ENCODE peak calls at places on chromosomes 5 and 9, in four cellular contexts. One of them, this sample, is unnamed.

GRCh38 chr9:68704804-68705635 is at the start of gene PIP5K1B:
- DNase-seq in uterus: peak
- DNase-seq in transverse colon: peak
- DNase-seq in kidney: peak
- DNase-seq in this sample: peak

GRCh38 chr9:26800322-26800721 is 92.3 kb downstream of the CAAP1 start:
- DNase-seq in kidney: no peak
- DNase-seq in transverse colon: no peak
- DNase-seq in uterus: no peak
- DNase-seq in this sample: no peak

GRCh38 chr9:101047848-101048402 is 19.4 kb downstream of the PLPPR1 start:
- DNase-seq in transverse colon: no peak
- DNase-seq in kidney: no peak
- DNase-seq in uterus: no peak
- DNase-seq in this sample: no peak

GRCh38 chr9:75933982-75934381 is 43.5 kb downstream of the PCSK5 start:
- DNase-seq in uterus: no peak
- DNase-seq in transverse colon: no peak
- DNase-seq in kidney: no peak
- DNase-seq in this sample: no peak

GRCh38 chr9:89143266-89143665 is 35.4 kb downstream of the SHC3 start:
- DNase-seq in uterus: no peak
- DNase-seq in kidney: no peak
- DNase-seq in transverse colon: no peak
- DNase-seq in this sample: no peak

GRCh38 chr9:4774209-4774608 is 18.5 kb upstream of the RCL1 start:
- DNase-seq in kidney: no peak
- DNase-seq in uterus: no peak
- DNase-seq in transverse colon: no peak
- DNase-seq in this sample: peak

GRCh38 chr9:108569624-108570023 is 286.2 kb downstream of the ACTL7B start:
- DNase-seq in uterus: no peak
- DNase-seq in transverse colon: no peak
- DNase-seq in kidney: no peak
- DNase-seq in this sample: no peak

GRCh38 chr9:14271078-14271673 is 42.8 kb downstream of the NFIB start:
- DNase-seq in uterus: peak
- DNase-seq in transverse colon: peak
- DNase-seq in kidney: peak
- DNase-seq in this sample: no peak

GRCh38 chr5:44862808-44863207 is 54.1 kb downstream of the MRPS30 start:
- DNase-seq in uterus: no peak
- DNase-seq in kidney: no peak
- DNase-seq in transverse colon: no peak
- DNase-seq in this sample: no peak

GRCh38 chr5:65815156-65815555 is 93.2 kb downstream of the NLN start:
- DNase-seq in kidney: no peak
- DNase-seq in uterus: no peak
- DNase-seq in transverse colon: peak
- DNase-seq in this sample: no peak

GRCh38 chr5:3337812-3338541 is 257.7 kb upstream of the IRX1 start:
- DNase-seq in transverse colon: no peak
- DNase-seq in kidney: no peak
- DNase-seq in uterus: no peak
- DNase-seq in this sample: no peak

GRCh38 chr5:122297587-122298298 is 14.3 kb upstream of the SNCAIP start:
- DNase-seq in uterus: no peak
- DNase-seq in kidney: no peak
- DNase-seq in transverse colon: no peak
- DNase-seq in this sample: no peak

GRCh38 chr5:88555658-88556057 is 287.0 kb upstream of the TMEM161B start:
- DNase-seq in uterus: no peak
- DNase-seq in transverse colon: no peak
- DNase-seq in kidney: no peak
- DNase-seq in this sample: no peak

GRCh38 chr9:122051401-122052346 is 41.4 kb downstream of the TTLL11 start:
- DNase-seq in kidney: no peak
- DNase-seq in transverse colon: no peak
- DNase-seq in uterus: no peak
- DNase-seq in this sample: no peak

GRCh38 chr5:3191585-3191984 is 404.0 kb upstream of the IRX1 start:
- DNase-seq in transverse colon: no peak
- DNase-seq in kidney: no peak
- DNase-seq in uterus: no peak
- DNase-seq in this sample: no peak

GRCh38 chr9:86034863-86035734 is 64.3 kb downstream of the GOLM1 start:
- DNase-seq in uterus: peak
- DNase-seq in kidney: no peak
- DNase-seq in transverse colon: peak
- DNase-seq in this sample: no peak

GRCh38 chr5:132464155-132464939 is 26.2 kb downstream of the IRF1 start:
- DNase-seq in uterus: no peak
- DNase-seq in kidney: peak
- DNase-seq in transverse colon: peak
- DNase-seq in this sample: no peak

DNA sequence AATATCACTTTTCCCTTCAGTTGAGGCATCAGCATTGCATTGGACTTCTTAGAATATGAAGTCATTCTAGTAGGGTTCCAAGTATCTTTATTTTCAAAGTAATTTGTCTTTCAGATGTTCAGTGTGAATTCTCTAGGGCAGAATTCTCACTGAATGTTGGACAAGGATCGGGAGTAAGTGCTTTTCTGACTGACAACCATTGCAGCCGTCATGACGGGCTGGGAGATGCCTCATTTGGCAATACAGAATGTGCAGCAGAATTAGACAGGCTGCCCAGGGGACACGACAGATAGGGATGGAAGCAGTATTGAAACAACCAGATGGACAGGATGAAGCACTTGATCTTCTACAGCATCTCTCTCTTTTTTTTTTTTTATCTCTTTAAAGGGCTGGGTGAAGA is 129.0 kb downstream of the ICE1 start:
- DNase-seq in uterus: no peak
- DNase-seq in kidney: no peak
- DNase-seq in transverse colon: no peak
- DNase-seq in this sample: no peak
- H3K27ac ChIP-seq in uterus: no peak
- H3K27ac ChIP-seq in kidney: no peak
- H3K27ac ChIP-seq in transverse colon: no peak
- H3K27ac ChIP-seq in this sample: no peak

DNA sequence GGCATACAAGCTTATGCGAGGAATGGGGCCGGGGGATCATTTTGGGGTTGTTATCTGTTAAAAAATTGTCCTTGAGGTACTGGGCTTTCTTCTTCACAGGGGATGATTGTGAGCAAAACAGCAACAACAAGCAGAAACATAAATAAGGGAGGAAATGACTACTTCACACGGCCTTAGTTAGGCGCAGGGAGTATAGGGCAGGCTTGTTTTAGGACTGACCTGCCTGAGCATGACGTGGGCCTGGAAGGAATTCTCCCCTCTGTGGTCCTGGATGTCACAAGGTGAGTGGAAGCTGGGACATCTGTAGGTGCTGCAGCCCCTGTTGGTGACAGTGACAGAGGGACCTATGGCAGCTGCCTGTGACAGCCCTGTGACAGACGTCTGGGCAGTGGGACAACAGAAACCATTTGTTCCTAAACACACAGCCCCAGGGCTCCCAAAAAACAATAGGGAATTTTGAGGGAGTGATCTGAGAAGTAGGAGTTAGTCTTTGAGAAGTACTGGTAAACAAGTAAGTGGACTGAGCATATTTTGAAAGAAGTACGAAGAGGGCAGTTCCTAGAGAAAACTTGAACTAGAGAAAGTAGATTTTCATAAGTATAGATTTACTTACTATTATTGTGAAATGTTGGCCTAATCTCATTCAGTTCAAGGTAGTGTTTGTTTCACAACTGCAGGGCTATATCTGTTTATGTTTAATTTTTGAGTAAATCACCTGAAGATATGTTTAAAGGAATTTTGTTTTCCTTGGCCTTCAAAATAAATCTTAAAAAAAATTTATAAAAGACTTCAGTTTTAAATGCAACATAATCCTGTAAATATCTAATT is 113.1 kb downstream of the KDM4C start:
- DNase-seq in kidney: no peak
- DNase-seq in uterus: no peak
- DNase-seq in transverse colon: no peak
- DNase-seq in this sample: no peak
- H3K27ac ChIP-seq in kidney: no peak
- H3K27ac ChIP-seq in uterus: no peak
- H3K27ac ChIP-seq in transverse colon: no peak
- H3K27ac ChIP-seq in this sample: no peak

DNA sequence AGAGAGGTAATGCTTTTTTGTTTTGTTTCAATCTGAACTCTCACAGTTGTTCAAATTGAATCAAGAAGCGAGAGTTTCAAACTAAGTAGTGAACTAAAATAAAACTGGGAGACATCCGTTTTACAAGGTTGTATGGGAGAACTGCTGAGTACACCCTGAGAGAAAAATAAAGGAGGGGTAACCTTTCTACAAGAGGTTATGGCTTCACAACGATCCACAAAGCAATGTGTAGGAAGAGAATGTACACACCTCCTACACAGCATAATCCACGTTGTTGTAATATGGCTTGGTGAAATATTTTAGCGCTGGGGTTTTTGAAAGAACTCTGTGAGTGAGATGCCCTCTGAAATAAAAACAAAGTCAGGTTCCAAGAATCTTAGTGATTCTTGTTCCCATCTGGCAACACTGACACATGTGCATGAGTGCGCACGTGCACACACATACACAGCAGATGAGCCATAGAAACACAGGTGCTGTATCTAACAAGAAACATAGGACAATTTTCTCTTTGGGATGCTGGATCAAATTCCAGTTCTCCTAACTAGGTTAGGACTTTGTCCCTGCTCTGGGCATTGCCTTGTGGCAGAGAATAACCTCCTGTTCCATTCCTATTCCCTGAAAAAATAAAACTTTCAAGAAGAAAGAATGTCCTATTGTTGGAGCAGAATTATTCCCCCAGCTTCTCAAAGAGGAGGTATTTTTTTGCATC is 94.4 kb upstream of the EFNA5 start:
- DNase-seq in kidney: no peak
- DNase-seq in transverse colon: no peak
- DNase-seq in uterus: no peak
- DNase-seq in this sample: no peak
- H3K27ac ChIP-seq in kidney: no peak
- H3K27ac ChIP-seq in transverse colon: peak
- H3K27ac ChIP-seq in uterus: no peak
- H3K27ac ChIP-seq in this sample: no peak

DNA sequence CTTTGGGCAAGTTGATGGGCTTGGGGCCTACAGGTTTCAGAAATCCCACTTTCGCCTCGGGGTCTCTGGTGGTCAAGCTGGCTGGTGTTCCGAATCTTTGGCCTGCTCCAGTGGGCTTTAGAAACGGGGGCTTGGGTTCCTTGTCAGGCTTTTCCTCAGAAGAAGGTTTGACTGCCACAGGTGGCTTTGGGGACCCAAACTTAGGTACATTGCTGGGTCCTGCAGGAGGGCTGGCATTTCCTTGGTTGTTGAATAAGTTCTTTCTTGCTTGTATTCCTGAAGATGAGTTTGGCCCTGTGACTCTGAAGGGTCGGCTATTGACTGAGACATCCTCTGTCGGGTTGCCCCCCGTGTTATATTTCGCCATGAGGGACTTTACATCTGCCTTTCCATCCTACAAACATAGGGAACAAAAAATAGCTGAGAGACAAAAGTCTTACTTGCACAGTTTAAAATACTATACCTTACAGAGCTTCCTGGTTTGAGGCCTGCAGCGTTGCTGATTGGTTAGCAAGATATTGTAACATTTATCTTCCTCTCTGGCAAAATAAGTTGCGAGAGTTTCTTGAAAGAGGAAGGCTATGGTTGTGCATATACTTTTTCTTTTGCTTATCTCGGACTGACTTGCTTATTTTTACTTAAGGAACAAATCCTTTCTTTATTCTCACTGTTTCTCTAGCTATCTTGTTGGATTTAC is 16.6 kb downstream of the FYB1 start:
- DNase-seq in uterus: no peak
- DNase-seq in kidney: no peak
- DNase-seq in transverse colon: no peak
- DNase-seq in this sample: no peak
- H3K27ac ChIP-seq in uterus: no peak
- H3K27ac ChIP-seq in kidney: no peak
- H3K27ac ChIP-seq in transverse colon: peak
- H3K27ac ChIP-seq in this sample: no peak

GRCh38 chr5:38468978-38469706 is 87.3 kb downstream of the LIFR start:
- DNase-seq in uterus: peak
- DNase-seq in kidney: peak
- DNase-seq in transverse colon: no peak
- DNase-seq in this sample: peak
- H3K27ac ChIP-seq in uterus: peak
- H3K27ac ChIP-seq in kidney: peak
- H3K27ac ChIP-seq in transverse colon: peak
- H3K27ac ChIP-seq in this sample: peak

DNA sequence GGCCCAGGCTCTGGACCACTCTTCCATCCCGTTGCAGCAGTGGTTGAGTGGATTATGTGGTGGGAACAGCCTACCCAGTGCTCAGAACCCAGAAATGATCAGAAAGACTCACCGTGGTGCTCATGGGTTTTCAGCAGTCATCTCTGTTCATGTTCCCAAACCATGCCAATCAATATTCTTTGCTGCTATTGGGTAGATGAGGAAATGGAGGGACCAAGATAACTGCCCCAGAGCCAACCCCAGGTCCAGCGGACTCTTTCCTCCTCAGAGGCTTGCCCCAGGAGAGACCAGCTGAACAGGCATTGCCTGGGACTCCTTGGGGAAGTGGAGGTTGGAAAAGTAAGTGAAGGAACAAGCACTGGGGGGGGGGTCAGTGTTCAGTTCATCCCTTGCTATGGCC is 38.1 kb downstream of the ALG2 start:
- DNase-seq in uterus: no peak
- DNase-seq in kidney: no peak
- DNase-seq in transverse colon: no peak
- DNase-seq in this sample: no peak
- H3K27ac ChIP-seq in uterus: peak
- H3K27ac ChIP-seq in kidney: no peak
- H3K27ac ChIP-seq in transverse colon: no peak
- H3K27ac ChIP-seq in this sample: peak

DNA sequence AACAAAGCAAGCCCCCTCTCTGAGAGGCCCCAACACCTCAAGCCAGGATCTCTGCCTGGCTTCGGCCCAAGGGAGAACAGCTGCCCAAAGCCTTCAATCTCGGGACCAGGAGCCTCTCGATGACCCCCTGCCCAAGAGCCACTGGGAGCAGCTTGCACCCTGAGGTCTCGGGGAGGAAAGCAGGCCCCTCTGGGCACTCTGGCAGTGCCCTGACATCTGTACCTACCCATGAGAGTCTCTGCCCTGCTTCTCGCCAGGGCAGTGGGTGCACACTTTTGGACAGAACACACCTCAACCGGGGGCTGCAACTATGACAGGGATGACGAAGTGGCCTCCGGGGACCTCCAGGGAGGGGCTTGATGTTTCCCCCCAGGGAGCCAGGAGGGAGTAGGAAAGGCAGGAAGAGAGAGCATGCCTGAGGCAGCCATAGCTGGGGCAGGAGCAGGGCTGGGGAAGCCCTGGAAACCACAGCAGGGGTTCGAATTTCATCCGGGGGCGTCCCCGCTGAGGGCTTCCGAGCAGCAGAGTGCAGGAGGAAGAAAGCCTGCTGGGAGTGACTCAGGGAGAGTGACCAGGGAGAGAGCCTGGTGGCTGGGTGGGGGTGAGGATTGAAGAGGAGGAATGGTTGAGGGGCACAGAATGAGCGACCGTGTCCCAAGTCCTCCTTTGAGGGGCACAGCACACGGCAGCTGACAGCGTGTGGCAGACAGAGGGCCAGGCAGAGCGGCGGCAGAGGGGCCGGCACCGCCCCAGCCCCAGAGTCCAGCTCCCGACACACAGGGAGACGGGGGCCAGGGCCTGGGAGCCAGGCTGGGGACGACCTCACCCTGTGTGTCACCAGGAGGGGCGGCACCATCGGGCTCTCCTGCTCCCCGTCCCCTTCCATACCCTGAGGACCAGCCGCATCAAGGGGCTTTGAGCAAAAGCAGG is 1.8 kb downstream of the LPCAT1 start:
- DNase-seq in kidney: peak
- DNase-seq in transverse colon: peak
- DNase-seq in uterus: peak
- DNase-seq in this sample: no peak
- H3K27ac ChIP-seq in kidney: no peak
- H3K27ac ChIP-seq in transverse colon: no peak
- H3K27ac ChIP-seq in uterus: no peak
- H3K27ac ChIP-seq in this sample: no peak

This sample was measured in ascending aorta.